ENCODE peak calls at places on chromosome 19, in four cellular contexts. G, U, X and O are unnamed samples.

GRCh38 chr19:49450405-49450804 is 1.2 kb downstream of the PIH1D1 start:
- DNase-seq in U (no peak), G (no peak), X (no peak), O (no peak)

GRCh38 chr19:50794778-50795664 is 4.8 kb downstream of the ACP4 start:
- DNase-seq in U (no peak), X (peak; percentile 51), G (no peak), O (no peak)

GRCh38 chr19:52343548-52343947 is 7.5 kb downstream of the ZNF610 start:
- DNase-seq in X (peak; percentile 8), U (peak; percentile 20), G (peak; percentile 20), O (peak; percentile 4)

GRCh38 chr19:31127132-31127967 is 221.9 kb downstream of the TSHZ3 start:
- DNase-seq in G (peak; percentile 97), U (no peak), X (peak; percentile 6), O (peak; percentile 73)

GRCh38 chr19:48997972-48998371 is 4.3 kb downstream of the RUVBL2 start:
- DNase-seq in X (peak; percentile 63), U (no peak), G (no peak), O (peak; percentile 40)

GRCh38 chr19:33766623-33767022 is 30.0 kb upstream of the KCTD15 start:
- DNase-seq in X (no peak), G (no peak), U (no peak), O (no peak)

GRCh38 chr19:246551-246950 is 44.7 kb downstream of the PLPP2 start:
- DNase-seq in U (no peak), X (no peak), G (no peak), O (no peak)

GRCh38 chr19:40623403-40624239 is 22.5 kb downstream of the LTBP4 start:
- DNase-seq in G (peak; percentile 98), U (no peak), X (peak; percentile 85), O (peak; percentile 85)

GRCh38 chr19:21197589-21198295 is 55.9 kb downstream of the ZNF431 start:
- DNase-seq in G (no peak), U (no peak), X (no peak), O (no peak)

GRCh38 chr19:33728141-33728540 is 68.5 kb upstream of the KCTD15 start:
- DNase-seq in X (no peak), U (no peak), G (no peak), O (no peak)

GRCh38 chr19:43570174-43570791 is 5.0 kb downstream of the XRCC1 start:
- DNase-seq in G (no peak), X (peak; percentile 63), U (no peak), O (peak; percentile 80)

GRCh38 chr19:16071072-16071691 is 5.1 kb upstream of the TPM4 start:
- DNase-seq in G (no peak), X (no peak), U (no peak), O (no peak)
- H3K4me3 ChIP-seq in G (no peak overlapping the region), X (peak overlapping the region; percentile 50), U (no peak overlapping the region), O (no peak overlapping the region)

DNA sequence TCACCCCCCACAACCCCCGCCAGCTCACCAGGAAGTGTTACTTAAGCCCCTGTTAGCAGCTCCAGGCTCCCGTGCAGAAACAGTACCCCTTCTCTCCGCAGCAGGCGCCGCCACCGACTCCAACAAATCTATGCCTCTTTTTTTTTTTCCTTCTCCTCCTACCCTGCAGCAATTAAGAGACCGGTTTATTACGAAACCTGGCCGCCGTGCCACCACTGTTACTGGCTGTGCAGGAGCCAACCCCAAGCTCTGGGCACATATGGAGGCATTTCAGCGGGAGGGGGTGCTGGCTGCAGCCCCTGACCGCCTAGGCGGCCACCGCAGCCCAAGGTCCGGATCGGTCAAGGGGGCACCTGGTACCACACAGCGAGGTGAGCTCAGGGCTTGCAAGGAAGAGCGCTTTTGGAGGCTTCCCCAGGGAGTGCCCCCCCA is 2.4 kb downstream of the GADD45B start:
- DNase-seq in U (peak; percentile 61), G (peak; percentile 57), X (peak; percentile 53), O (peak; percentile 78)
- TF ChIP-seq CTCF in U (peak; percentile 29), G (no peak), X (no peak), O (peak; percentile 36)

DNA sequence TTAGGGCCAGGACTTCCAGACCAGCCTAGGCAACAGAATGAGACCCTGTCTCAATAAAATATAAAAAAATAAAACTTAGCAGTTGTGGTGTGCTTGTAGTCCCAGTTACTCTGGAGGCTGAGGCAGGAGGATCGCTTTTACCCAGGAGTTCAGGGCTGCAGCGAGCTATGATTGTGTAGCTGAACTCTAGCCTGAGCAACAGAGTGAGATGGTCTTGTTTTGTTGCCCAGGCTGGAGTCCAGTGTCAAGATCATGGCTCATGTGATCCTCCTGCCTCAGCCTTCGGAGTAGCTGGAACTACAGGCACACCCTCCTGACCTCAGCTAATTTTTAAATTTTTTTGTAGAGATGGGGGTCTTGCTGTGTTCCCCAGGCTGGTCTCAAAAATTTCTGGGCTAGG is 4.3 kb upstream of the JUNB start:
- DNase-seq in G (no peak), X (no peak), U (no peak), O (no peak)
- H3K36me3 ChIP-seq in G (no peaks in the 10 kb centered on the region), X (no peaks in the 10 kb centered on the region), U (no peaks in the 10 kb centered on the region), O (peaks cover 4% of the 10 kb centered on the region)

GRCh38 chr19:13400296-13400695 is 106.0 kb downstream of the CACNA1A start:
- DNase-seq in U (no peak), X (no peak), G (no peak), O (no peak)

GRCh38 chr19:13399746-13400145 is 106.5 kb downstream of the CACNA1A start:
- DNase-seq in X (no peak), G (no peak), U (no peak), O (no peak)

GRCh38 chr19:13398182-13398581 is 108.1 kb downstream of the CACNA1A start:
- DNase-seq in U (no peak), G (no peak), X (no peak), O (no peak)

GRCh38 chr19:13398780-13399726 is 107.2 kb downstream of the CACNA1A start:
- DNase-seq in X (peak; percentile 99), G (peak; percentile 83), U (peak; percentile 19), O (peak; percentile 93)

GRCh38 chr19:13396256-13397080 is 109.8 kb downstream of the CACNA1A start:
- DNase-seq in X (peak; percentile 54), G (peak; percentile 56), U (peak; percentile 20), O (peak; percentile 25)
- H3K4me3 ChIP-seq in X (no peak overlapping the region), G (no peak overlapping the region), U (no peak overlapping the region), O (no peak overlapping the region)

GRCh38 chr19:5977222-5977784 is 637 bp downstream of the RANBP3 start:
- DNase-seq in U (no peak), X (no peak), G (no peak), O (no peak)

GRCh38 chr19:5973867-5974635 is 3.9 kb downstream of the RANBP3 start:
- DNase-seq in X (no peak), G (no peak), U (no peak), O (peak; percentile 54)

GRCh38 chr19:5974721-5975387 is 3.1 kb downstream of the RANBP3 start:
- DNase-seq in G (no peak), U (no peak), X (peak; percentile 27), O (peak; percentile 62)

GRCh38 chr19:5976768-5977167 is 1.2 kb downstream of the RANBP3 start:
- DNase-seq in U (no peak), X (no peak), G (no peak), O (no peak)

GRCh38 chr19:5975388-5975728 is 2.6 kb downstream of the RANBP3 start:
- DNase-seq in G (no peak), X (no peak), U (no peak), O (no peak)
- TF ChIP-seq CTCF in G (no peak), X (no peak), U (no peak), O (no peak)

GRCh38 chr19:3687393-3687773 is 12.9 kb downstream of the PIP5K1C start:
- DNase-seq in G (no peak), U (no peak), X (no peak), O (no peak)
- H3K36me3 ChIP-seq in G (no peaks in the 10 kb centered on the region), U (peaks cover 13% of the 10 kb centered on the region), X (peaks cover 11% of the 10 kb centered on the region), O (peaks cover 5% of the 10 kb centered on the region)

DNA sequence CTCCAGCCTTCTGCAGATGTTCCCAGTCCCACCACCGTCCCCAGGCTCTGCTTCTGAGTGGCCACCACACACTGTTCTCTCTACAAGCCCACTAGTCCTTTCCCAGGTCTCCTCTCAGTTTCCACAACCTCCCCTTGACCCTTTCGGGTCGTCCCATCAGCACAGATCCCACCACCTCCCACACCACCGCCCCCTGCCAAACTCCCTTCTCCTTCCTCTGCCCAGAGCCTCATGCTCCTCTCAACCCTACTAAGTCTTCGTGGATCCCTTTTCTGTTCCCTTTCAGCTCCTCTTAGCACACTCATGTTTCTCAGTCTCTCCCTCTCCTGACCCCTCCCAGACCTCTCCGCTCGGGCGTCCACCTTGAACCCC is 1.9 kb downstream of the NAPA start:
- DNase-seq in U (no peak), G (no peak), X (no peak), O (no peak)
- H3K4me3 ChIP-seq in U (peak overlapping the region; percentile 99), G (no peak overlapping the region), X (peak overlapping the region; percentile 95), O (no peak overlapping the region)